ENCODE peak calls at places on chromosomes 3 and 15, in ten cellular contexts. D is colonic mucosa, G is choroid plexus epithelial cell, N is right cardiac atrium, E is HS-5, M is mesendoderm, O is neural crest cell, C is Peyer's patch, A is NCI-H2029 treated with DMSO at 0.1 percent for 48 hours, S is COR-L47. J is an unnamed sample.

GRCh38 chr3:96813820-96814580 is 394 bp upstream of the EPHA6 start:
- DNase-seq in N (peak), M (peak), A (no peak), C (peak), S (peak), G (peak), O (peak), D (peak), E (peak), J (peak)

GRCh38 chr3:192917258-192917507 is 473 bp downstream of the MB21D2 start:
- DNase-seq in S (no peak), G (no peak), C (no peak), M (no peak), O (no peak), E (no peak), N (no peak), D (no peak), A (peak), J (no peak)

GRCh38 chr3:11230125-11230524 is 42.1 kb upstream of the ATG7 start:
- DNase-seq in O (no peak), N (no peak), A (no peak), G (no peak), D (no peak), S (no peak), E (no peak), C (no peak), M (no peak), J (no peak)

GRCh38 chr15:63089260-63090043 is 32.2 kb upstream of the LACTB start:
- DNase-seq in E (peak), O (no peak), A (peak), M (peak), C (no peak), S (peak), G (peak), D (peak), N (peak), J (peak)

GRCh38 chr3:33855884-33856546 is 57.6 kb downstream of the PDCD6IP start:
- DNase-seq in A (no peak), O (no peak), G (peak), C (no peak), D (no peak), S (no peak), N (no peak), M (no peak), E (no peak), J (peak)

GRCh38 chr3:112013058-112013783 is 14.5 kb downstream of the TAGLN3 start:
- DNase-seq in O (peak), G (peak), S (peak), N (peak), D (peak), A (no peak), M (peak), E (peak), C (peak), J (peak)

GRCh38 chr3:41900265-41900664 is 61.6 kb downstream of the ULK4 start:
- DNase-seq in G (peak), N (no peak), E (peak), D (no peak), A (no peak), M (peak), C (no peak), O (no peak), S (no peak), J (peak)

GRCh38 chr15:81400640-81401236 is 26.7 kb upstream of the TMC3 start:
- DNase-seq in O (peak), E (no peak), S (peak), D (no peak), A (peak), C (no peak), N (no peak), G (peak), M (peak), J (peak)

GRCh38 chr3:54653456-54654195 is 274.2 kb downstream of the LRTM1 start:
- DNase-seq in A (no peak), M (no peak), O (no peak), E (no peak), S (no peak), D (no peak), C (no peak), G (no peak), N (no peak), J (no peak)

GRCh38 chr15:74594455-74594854 is 21.2 kb upstream of the CLK3 start:
- DNase-seq in G (no peak), M (no peak), C (no peak), N (no peak), D (no peak), A (no peak), E (no peak), O (no peak), S (no peak), J (no peak)

GRCh38 chr3:125374501-125374995 is 577 bp downstream of the ZNF148 start:
- DNase-seq in G (peak), M (peak), O (peak), D (peak), A (peak), N (peak), S (peak), E (no peak), C (peak), J (peak)

GRCh38 chr15:29613951-29614382 is 208.3 kb downstream of the TJP1 start:
- DNase-seq in O (no peak), A (no peak), D (no peak), E (no peak), G (peak), N (no peak), C (no peak), M (peak), S (peak), J (no peak)

GRCh38 chr3:176914764-176915163 is 282.5 kb downstream of the TBL1XR1 start:
- DNase-seq in N (no peak), S (no peak), M (peak), E (no peak), O (no peak), D (no peak), G (no peak), C (no peak), A (no peak), J (no peak)

GRCh38 chr3:178583963-178584575 is 47.8 kb downstream of the KCNMB2 start:
- DNase-seq in G (no peak), C (no peak), S (peak), E (no peak), A (peak), D (no peak), O (no peak), M (no peak), N (no peak), J (no peak)

GRCh38 chr3:129412542-129413198 is 15.8 kb downstream of the EFCAB12 start:
- DNase-seq in N (no peak), A (no peak), O (no peak), C (no peak), S (no peak), M (no peak), G (peak), E (no peak), D (no peak), J (peak)

GRCh38 chr3:17939157-17939556 is 196.7 kb upstream of the TBC1D5 start:
- DNase-seq in D (no peak), G (no peak), E (no peak), O (no peak), N (no peak), S (no peak), C (no peak), A (no peak), M (no peak), J (no peak)

GRCh38 chr3:172717493-172718088 is 6.7 kb upstream of the NCEH1 start:
- DNase-seq in C (no peak), S (no peak), N (no peak), M (no peak), E (no peak), O (no peak), D (no peak), G (peak), A (no peak), J (peak)

GRCh38 chr3:32937331-32937730 is 14.1 kb upstream of the CCR4 start:
- DNase-seq in C (no peak), G (no peak), D (no peak), O (no peak), E (no peak), N (no peak), A (peak), S (no peak), M (no peak), J (peak)

GRCh38 chr15:101167366-101167790 is 84.5 kb downstream of the CHSY1 start:
- DNase-seq in G (peak), N (no peak), C (no peak), S (no peak), O (no peak), M (no peak), A (no peak), D (no peak), E (no peak), J (no peak)

GRCh38 chr3:31495971-31496370 is 36.8 kb upstream of the STT3B start:
- DNase-seq in O (no peak), E (peak), C (no peak), G (no peak), M (no peak), A (no peak), S (no peak), N (no peak), D (no peak), J (peak)

GRCh38 chr3:185534511-185534910 is 17.9 kb downstream of the LIPH start:
- DNase-seq in D (no peak), M (no peak), C (no peak), G (peak), E (no peak), A (no peak), N (no peak), S (no peak), O (no peak), J (no peak)

GRCh38 chr3:42602961-42603360 is 2.5 kb downstream of the NKTR start:
- DNase-seq in M (no peak), G (no peak), N (no peak), E (no peak), O (no peak), C (no peak), A (no peak), D (no peak), S (no peak), J (no peak)

GRCh38 chr15:42070966-42071350 is 23.4 kb downstream of the PLA2G4D start:
- DNase-seq in E (no peak), A (no peak), N (no peak), C (no peak), O (no peak), S (no peak), D (no peak), G (no peak), M (no peak), J (no peak)

GRCh38 chr3:197522881-197523342 is 32.9 kb downstream of the BDH1 start:
- DNase-seq in S (no peak), O (no peak), M (no peak), A (no peak), G (peak), D (no peak), N (no peak), C (no peak), E (no peak), J (peak)

GRCh38 chr3:15276028-15276717 is 56.2 kb downstream of the SH3BP5 start:
- DNase-seq in M (no peak), N (no peak), D (no peak), C (peak), G (no peak), S (no peak), O (no peak), A (no peak), E (no peak), J (no peak)

GRCh38 chr3:150925751-150926201 is 20.5 kb upstream of the MINDY4B start:
- DNase-seq in N (peak), S (peak), C (peak), D (peak), O (peak), G (peak), E (no peak), A (no peak), M (peak), J (peak)

GRCh38 chr3:72318504-72319201 is 529.6 kb downstream of the SHQ1 start:
- DNase-seq in D (peak), E (no peak), N (no peak), O (no peak), C (no peak), G (no peak), S (no peak), A (no peak), M (no peak), J (peak)

GRCh38 chr3:177816667-177817208 is 619.5 kb upstream of the TBL1XR1 start:
- DNase-seq in E (peak), M (peak), N (no peak), S (no peak), C (no peak), O (no peak), G (peak), D (no peak), A (no peak), J (peak)

GRCh38 chr3:153400641-153401040 is 238.6 kb downstream of the RAP2B start:
- DNase-seq in D (no peak), G (no peak), E (no peak), A (no peak), N (no peak), S (no peak), M (no peak), O (no peak), C (no peak), J (no peak)

GRCh38 chr3:13484861-13485590 is 4.9 kb downstream of the HDAC11 start:
- DNase-seq in O (no peak), G (peak), S (peak), A (peak), D (peak), N (peak), M (peak), C (peak), E (no peak), J (peak)

GRCh38 chr15:59282515-59283337 is 76.1 kb downstream of the LDHAL6B start:
- DNase-seq in N (no peak), M (no peak), A (no peak), E (no peak), O (no peak), S (no peak), C (no peak), G (no peak), D (no peak), J (no peak)

GRCh38 chr15:47194718-47195117 is 522.6 kb upstream of the SEMA6D start:
- DNase-seq in M (peak), O (no peak), A (no peak), N (no peak), C (no peak), D (no peak), E (peak), G (peak), S (peak), J (peak)

J was measured in cardiac fibroblast.